ENCODE peak calls at places on chromosomes 1 and 21, in six cellular contexts. D, Y, M, N, S and Q are unnamed samples.

GRCh38 chr21:33212159-33212851 is 17.4 kb upstream of the IFNAR2 start:
- DNase-seq in D (no peak), M (no peak), N (no peak), Y (no peak), S (no peak), Q (no peak)

GRCh38 chr21:27519357-27519756 is 552.5 kb upstream of the ADAMTS5 start:
- DNase-seq in S (no peak), M (no peak), N (no peak), Y (no peak), D (no peak), Q (no peak)

GRCh38 chr1:234538930-234539649 is 60.1 kb upstream of the TARBP1 start:
- DNase-seq in D (no peak), Y (peak; percentile 52), S (no peak), M (no peak), N (no peak), Q (no peak)

GRCh38 chr1:30324251-30325084 is 398.9 kb downstream of the MATN1 start:
- DNase-seq in Y (no peak), M (no peak), S (no peak), D (peak; percentile 27), N (no peak), Q (no peak)

GRCh38 chr1:234330843-234331215 is 42.4 kb upstream of the COA6 start:
- DNase-seq in Y (no peak), D (no peak), S (no peak), N (no peak), M (no peak), Q (no peak)

GRCh38 chr1:166121010-166121409 is 45.8 kb downstream of the FAM78B start:
- DNase-seq in Y (no peak), S (no peak), N (no peak), D (no peak), M (no peak), Q (no peak)

GRCh38 chr1:169086603-169087455 is 19.7 kb upstream of the ATP1B1 start:
- DNase-seq in M (no peak), Y (no peak), S (no peak), N (no peak), D (no peak), Q (no peak)

GRCh38 chr1:243470492-243470891 is 214.7 kb downstream of the SDCCAG8 start:
- DNase-seq in M (no peak), N (peak; percentile 64), Y (no peak), D (no peak), S (no peak), Q (no peak)

GRCh38 chr1:226104671-226105121 is 42.2 kb downstream of the H3-3A start:
- DNase-seq in N (no peak), S (no peak), M (no peak), D (no peak), Y (peak; percentile 71), Q (no peak)

GRCh38 chr21:33578959-33579542 is 9.4 kb downstream of the DONSON start:
- DNase-seq in D (no peak), Y (no peak), N (no peak), S (no peak), M (no peak), Q (no peak)

GRCh38 chr21:40143822-40144525 is 276.7 kb downstream of the PCP4 start:
- DNase-seq in Y (no peak), M (peak; percentile 78), S (peak; percentile 41), N (peak; percentile 75), D (peak; percentile 84), Q (peak; percentile 8)

GRCh38 chr1:204991342-204991844 is 51.6 kb upstream of the CNTN2 start:
- DNase-seq in Y (no peak), N (peak; percentile 75), D (peak; percentile 80), S (no peak), M (peak; percentile 76), Q (no peak)

GRCh38 chr1:233815357-233815756 is 89.1 kb upstream of the SLC35F3 start:
- DNase-seq in D (no peak), Y (no peak), N (no peak), S (no peak), M (no peak), Q (no peak)

GRCh38 chr1:104238991-104239390 is 489.3 kb downstream of the AMY1C start:
- DNase-seq in M (no peak), Y (no peak), D (no peak), N (peak; percentile 29), S (no peak), Q (no peak)

GRCh38 chr1:163980391-163980790 is 578.6 kb upstream of the PBX1 start:
- DNase-seq in Y (no peak), S (no peak), N (no peak), D (no peak), M (no peak), Q (no peak)
- TF ChIP-seq POLR2AphosphoS5 in Y (no peak), S (no peak), N (no peak), D (no peak), M (no peak), Q (no peak)

GRCh38 chr1:77744576-77744975 is 15.1 kb downstream of the USP33 start:
- DNase-seq in M (no peak), D (no peak), Y (no peak), N (peak; percentile 33), S (no peak), Q (no peak)
- TF ChIP-seq POLR2AphosphoS5 in M (no peak), D (no peak), Y (no peak), N (no peak), S (no peak), Q (no peak)

GRCh38 chr1:231196307-231196706 is 34.4 kb downstream of the TRIM67 start:
- DNase-seq in N (no peak), S (no peak), M (no peak), D (no peak), Y (no peak), Q (no peak)

GRCh38 chr1:231196728-231197127 is 34.9 kb downstream of the TRIM67 start:
- DNase-seq in S (no peak), M (no peak), N (no peak), Y (peak; percentile 42), D (no peak), Q (no peak)

GRCh38 chr1:231193710-231194340 is 32.0 kb downstream of the TRIM67 start:
- DNase-seq in D (no peak), Y (peak; percentile 40), S (no peak), N (no peak), M (no peak), Q (no peak)

GRCh38 chr1:231194476-231194842 is 32.6 kb downstream of the TRIM67 start:
- DNase-seq in D (no peak), S (no peak), N (no peak), Y (peak; percentile 2), M (no peak), Q (no peak)

DNA sequence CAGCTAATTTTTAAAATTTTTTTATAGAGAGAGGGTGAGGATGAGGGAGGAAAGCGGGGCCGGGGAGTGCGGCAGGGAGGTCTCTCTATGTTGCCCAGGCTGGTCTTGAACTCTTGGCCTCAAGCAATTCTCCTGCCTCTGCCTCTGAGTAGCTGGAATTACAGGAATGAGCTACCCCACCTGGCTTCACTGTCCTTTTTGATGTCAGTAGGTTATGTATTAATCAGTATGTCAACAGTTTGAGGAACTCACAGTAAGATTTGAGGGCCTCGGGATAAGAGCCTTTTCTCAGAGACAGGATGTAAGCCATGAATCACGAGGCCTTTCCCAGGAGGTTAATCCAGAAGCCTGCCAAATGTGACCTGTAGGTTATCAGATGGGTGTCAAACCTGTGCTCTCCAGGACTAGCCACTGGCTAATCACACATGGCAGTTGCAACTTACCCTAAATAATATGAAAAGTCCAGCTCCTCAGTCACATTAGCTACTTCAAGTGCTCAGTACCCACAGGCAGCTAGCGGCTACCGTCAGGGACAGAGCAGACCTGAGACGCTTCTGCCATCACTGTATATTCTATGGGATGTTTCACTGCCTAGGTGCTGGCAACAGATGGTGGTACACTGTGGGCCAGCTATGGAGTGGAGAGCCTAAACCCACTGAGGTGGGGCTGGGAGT is 33.1 kb downstream of the TRIM67 start:
- DNase-seq in Y (peak; percentile 31), M (no peak), S (no peak), N (no peak), D (no peak), Q (no peak)
- TF ChIP-seq POLR2AphosphoS5 in Y (no peak), M (no peak), S (no peak), N (no peak), D (no peak), Q (no peak)

GRCh38 chr1:55580845-55581332 is 365.7 kb upstream of the USP24 start:
- DNase-seq in Y (no peak), D (no peak), M (no peak), S (no peak), N (no peak), Q (no peak)
- TF ChIP-seq POLR2AphosphoS5 in Y (no peak), D (no peak), M (no peak), S (peak; percentile 58), N (no peak), Q (no peak)

GRCh38 chr21:38476385-38476784 is 21.9 kb downstream of the ERG start:
- DNase-seq in N (no peak), Y (no peak), S (no peak), D (no peak), M (no peak), Q (no peak)
- TF ChIP-seq POLR2AphosphoS5 in N (no peak), Y (no peak), S (no peak), D (no peak), M (peak; percentile 85), Q (no peak)

DNA sequence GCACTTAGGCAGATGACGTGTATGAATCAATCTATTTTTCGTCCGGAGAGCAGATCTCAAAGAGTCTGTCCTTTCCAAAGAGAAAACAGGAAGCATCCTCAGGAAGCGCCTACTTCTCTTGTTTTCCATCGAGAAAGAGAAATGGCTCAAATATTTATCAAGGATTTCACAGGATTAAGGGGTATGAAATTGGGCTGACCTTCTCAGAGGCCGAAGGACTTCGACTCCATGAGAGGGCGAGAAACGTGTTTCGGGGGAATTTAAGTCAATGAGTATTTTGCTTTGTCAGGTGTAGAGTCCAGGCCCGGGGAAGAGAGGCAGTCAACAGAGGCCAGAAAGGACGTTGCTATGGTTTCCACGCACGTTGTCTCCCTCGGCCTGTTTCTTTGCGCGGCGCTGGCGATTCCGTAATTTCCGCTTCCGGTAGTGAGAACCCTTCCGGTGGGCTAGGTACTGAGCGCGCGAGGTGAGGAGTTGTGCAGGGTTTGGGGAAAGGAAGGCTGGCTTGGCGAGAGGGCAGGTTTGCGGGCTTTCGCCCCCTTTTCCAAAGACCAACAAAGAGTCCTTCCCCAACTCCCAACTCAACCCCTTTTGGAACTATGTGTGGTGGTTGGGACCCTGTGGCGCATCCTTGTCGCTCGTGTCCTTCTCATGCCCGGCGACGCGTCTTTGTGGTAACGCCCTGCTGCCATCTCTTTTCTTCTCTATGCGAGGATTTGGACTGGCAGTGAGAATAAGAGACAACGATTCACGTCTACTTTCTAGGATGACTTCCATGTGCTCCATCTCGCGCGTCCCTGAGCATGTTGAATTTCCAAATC is at the start of gene MRPS21:
- DNase-seq in M (peak; percentile 44), Y (peak; percentile 95), N (peak; percentile 99), D (peak; percentile 88), S (peak; percentile 90), Q (peak; percentile 76)
- TF ChIP-seq POLR2AphosphoS5 in M (peak; percentile 87), Y (peak; percentile 84), N (peak; percentile 96), D (peak; percentile 97), S (peak; percentile 57), Q (peak; percentile 99)

DNA sequence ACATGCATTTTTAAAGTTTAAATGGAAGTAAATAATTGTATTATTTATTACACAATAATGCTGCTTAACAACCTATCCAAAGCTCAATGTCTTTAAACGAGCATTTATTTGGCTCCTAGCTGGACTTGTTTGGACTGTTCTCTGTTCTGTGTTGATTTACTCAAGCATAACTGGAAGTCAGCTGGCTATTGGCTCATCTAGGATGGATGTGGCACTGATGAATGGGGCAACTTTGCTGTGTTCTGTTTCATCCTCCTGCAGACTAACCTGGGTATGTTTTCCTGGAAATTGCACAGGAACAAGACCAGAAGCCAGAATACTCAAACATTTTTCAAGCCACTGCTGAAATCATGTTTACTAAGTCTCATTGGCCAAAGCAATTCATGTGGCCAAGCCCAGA is 70.8 kb upstream of the HSD17B7 start:
- DNase-seq in M (no peak), N (no peak), Y (no peak), D (no peak), S (no peak), Q (no peak)
- TF ChIP-seq POLR2AphosphoS5 in M (no peak), N (no peak), Y (no peak), D (no peak), S (no peak), Q (no peak)